ENCODE peak calls at places on chromosomes 3 and 15, in five cellular contexts. One of them, this sample, is unnamed.

GRCh38 chr15:81536296-81536695 is 162.3 kb upstream of the TMC3 start:
- DNase-seq in GM23338: no peak
- DNase-seq in GM13976: no peak
- DNase-seq in HepG2: no peak
- DNase-seq in Caco-2: no peak
- DNase-seq in this sample: no peak

GRCh38 chr15:52052076-52052935 is 33.3 kb downstream of the MAPK6 start:
- DNase-seq in HepG2: peak; percentile 36
- DNase-seq in GM23338: no peak
- DNase-seq in Caco-2: no peak
- DNase-seq in GM13976: no peak
- DNase-seq in this sample: no peak

GRCh38 chr3:31576521-31576920 is 43.8 kb downstream of the STT3B start:
- DNase-seq in GM23338: no peak
- DNase-seq in GM13976: no peak
- DNase-seq in Caco-2: no peak
- DNase-seq in HepG2: no peak
- DNase-seq in this sample: no peak

GRCh38 chr15:40344631-40345120 is 3.9 kb upstream of the CCDC9B start:
- DNase-seq in GM13976: peak; percentile 89
- DNase-seq in GM23338: peak; percentile 89
- DNase-seq in Caco-2: peak; percentile 79
- DNase-seq in HepG2: peak; percentile 45
- DNase-seq in this sample: peak; percentile 51

GRCh38 chr3:147963711-147964110 is 554.5 kb downstream of the ZIC1 start:
- DNase-seq in GM23338: no peak
- DNase-seq in HepG2: no peak
- DNase-seq in GM13976: no peak
- DNase-seq in Caco-2: no peak
- DNase-seq in this sample: no peak

GRCh38 chr15:60704129-60704528 is 225.2 kb upstream of the ICE2 start:
- DNase-seq in GM23338: no peak
- DNase-seq in GM13976: no peak
- DNase-seq in HepG2: no peak
- DNase-seq in Caco-2: no peak
- DNase-seq in this sample: peak; percentile 38

GRCh38 chr15:35166730-35167359 is 81.8 kb upstream of the NANOGP8 start:
- DNase-seq in GM23338: no peak
- DNase-seq in HepG2: no peak
- DNase-seq in Caco-2: no peak
- DNase-seq in GM13976: no peak
- DNase-seq in this sample: no peak

GRCh38 chr3:55329849-55330248 is 157.3 kb downstream of the WNT5A start:
- DNase-seq in GM23338: no peak
- DNase-seq in HepG2: no peak
- DNase-seq in Caco-2: no peak
- DNase-seq in GM13976: no peak
- DNase-seq in this sample: no peak

GRCh38 chr3:10115326-10116137 is at the start of gene BRK1:
- DNase-seq in Caco-2: peak; percentile 90
- DNase-seq in HepG2: peak; percentile 94
- DNase-seq in GM23338: peak; percentile 95
- DNase-seq in GM13976: peak; percentile 99
- DNase-seq in this sample: peak; percentile 89

GRCh38 chr3:157832588-157832987 is 273.6 kb downstream of the SHOX2 start:
- DNase-seq in GM13976: no peak
- DNase-seq in GM23338: no peak
- DNase-seq in Caco-2: no peak
- DNase-seq in HepG2: no peak
- DNase-seq in this sample: no peak

GRCh38 chr15:60945196-60945595 is 283.9 kb downstream of the RORA start:
- DNase-seq in GM13976: no peak
- DNase-seq in HepG2: no peak
- DNase-seq in GM23338: no peak
- DNase-seq in Caco-2: no peak
- DNase-seq in this sample: no peak

GRCh38 chr3:194384569-194385001 is 14.5 kb downstream of the GP5 start:
- DNase-seq in Caco-2: no peak
- DNase-seq in HepG2: no peak
- DNase-seq in GM13976: no peak
- DNase-seq in GM23338: no peak
- DNase-seq in this sample: no peak

GRCh38 chr15:80694624-80695098 is 449 bp upstream of the ABHD17C start:
- DNase-seq in GM13976: peak; percentile 31
- DNase-seq in GM23338: peak; percentile 59
- DNase-seq in HepG2: no peak
- DNase-seq in Caco-2: no peak
- DNase-seq in this sample: no peak

GRCh38 chr15:100476805-100477204 is 51.9 kb downstream of the CERS3 start:
- DNase-seq in HepG2: no peak
- DNase-seq in GM13976: no peak
- DNase-seq in Caco-2: no peak
- DNase-seq in GM23338: no peak
- DNase-seq in this sample: no peak

GRCh38 chr15:34434627-34435305 is 2.8 kb downstream of the GOLGA8A start:
- DNase-seq in GM23338: no peak
- DNase-seq in HepG2: no peak
- DNase-seq in GM13976: no peak
- DNase-seq in Caco-2: no peak
- DNase-seq in this sample: no peak

GRCh38 chr3:139127101-139127500 is 82.4 kb upstream of the PRR23C start:
- DNase-seq in Caco-2: no peak
- DNase-seq in GM23338: no peak
- DNase-seq in HepG2: no peak
- DNase-seq in GM13976: no peak
- DNase-seq in this sample: no peak

GRCh38 chr3:184325715-184326114 is 11.3 kb downstream of the EIF4G1 start:
- DNase-seq in Caco-2: no peak
- DNase-seq in HepG2: no peak
- DNase-seq in GM13976: no peak
- DNase-seq in GM23338: no peak
- DNase-seq in this sample: no peak

GRCh38 chr3:104596551-104596950 is 770.2 kb upstream of the ALCAM start:
- DNase-seq in Caco-2: peak; percentile 25
- DNase-seq in HepG2: peak; percentile 25
- DNase-seq in GM23338: peak; percentile 81
- DNase-seq in GM13976: peak; percentile 18
- DNase-seq in this sample: no peak

GRCh38 chr15:62782100-62782791 is 260.3 kb upstream of the TPM1 start:
- DNase-seq in HepG2: peak; percentile 78
- DNase-seq in GM13976: peak; percentile 57
- DNase-seq in GM23338: peak; percentile 74
- DNase-seq in Caco-2: peak; percentile 63
- DNase-seq in this sample: peak; percentile 6

GRCh38 chr15:100663066-100663465 is 60.7 kb downstream of the ASB7 start:
- DNase-seq in Caco-2: peak; percentile 25
- DNase-seq in GM23338: peak; percentile 78
- DNase-seq in HepG2: no peak
- DNase-seq in GM13976: no peak
- DNase-seq in this sample: no peak

GRCh38 chr3:104952587-104952986 is 414.1 kb upstream of the ALCAM start:
- DNase-seq in GM13976: no peak
- DNase-seq in HepG2: no peak
- DNase-seq in Caco-2: no peak
- DNase-seq in GM23338: no peak
- DNase-seq in this sample: no peak

GRCh38 chr3:123353852-123354238 is 95.0 kb downstream of the ADCY5 start:
- DNase-seq in GM13976: no peak
- DNase-seq in Caco-2: no peak
- DNase-seq in GM23338: no peak
- DNase-seq in HepG2: no peak
- DNase-seq in this sample: no peak

This sample was measured in CD8-positive, alpha-beta memory T cell.